ENCODE peak calls at places on chromosome 2, in eight cellular contexts. P is left ventricle myocardium inferior, O is nucleus accumbens, D is occipital lobe, M is GM03348, U is uterus, K is lower leg skin, W is GM04504. B is an unnamed sample.
A peak's percentile ranks its signal among the peaks of the same experiment; 100 is the strongest.

GRCh38 chr2:167294031-167294774 is 405.9 kb downstream of the XIRP2 start:
- DNase-seq in P (no peak), O (no peak), D (peak; percentile 61), M (peak; percentile 21), U (no peak), K (peak; percentile 83), W (no peak), B (peak; percentile 30)

GRCh38 chr2:224612581-224612980 is 27.4 kb upstream of the CUL3 start:
- DNase-seq in P (no peak), O (no peak), D (no peak), M (no peak), U (no peak), K (no peak), W (no peak), B (no peak)

GRCh38 chr2:70726947-70727725 is 40.9 kb downstream of the ADD2 start:
- DNase-seq in P (no peak), O (no peak), D (no peak), M (peak; percentile 63), U (no peak), K (no peak), W (peak; percentile 13), B (no peak)

GRCh38 chr2:1546023-1546591 is 132.8 kb downstream of the TPO start:
- DNase-seq in P (no peak), O (no peak), D (peak; percentile 27), M (peak; percentile 86), U (peak; percentile 48), K (no peak), W (peak; percentile 28), B (peak; percentile 66)

GRCh38 chr2:109112-109809 is 63.0 kb upstream of the FAM110C start:
- DNase-seq in P (no peak), O (no peak), D (no peak), M (no peak), U (no peak), K (no peak), W (no peak), B (no peak)

GRCh38 chr2:68878071-68878711 is 7.0 kb upstream of the BMP10 start:
- DNase-seq in P (no peak), O (no peak), D (no peak), M (no peak), U (no peak), K (no peak), W (no peak), B (no peak)

GRCh38 chr2:16553222-16553621 is 112.4 kb downstream of the CYRIA start:
- DNase-seq in P (no peak), O (no peak), D (no peak), M (peak; percentile 4), U (no peak), K (no peak), W (no peak), B (peak; percentile 79)

GRCh38 chr2:143907801-143908200 is 612.1 kb downstream of the ZEB2 start:
- DNase-seq in P (no peak), O (no peak), D (no peak), M (no peak), U (no peak), K (no peak), W (peak; percentile 38), B (no peak)

GRCh38 chr2:238694136-238694755 is 153.6 kb upstream of the TWIST2 start:
- DNase-seq in P (no peak), O (no peak), D (no peak), M (peak; percentile 3), U (no peak), K (no peak), W (no peak), B (no peak)

GRCh38 chr2:227324671-227325055 is 388 bp upstream of the MFF start:
- DNase-seq in P (no peak), O (no peak), D (peak; percentile 21), M (peak; percentile 59), U (no peak), K (no peak), W (no peak), B (no peak)

GRCh38 chr2:46269545-46270273 is 27.5 kb upstream of the EPAS1 start:
- DNase-seq in P (peak; percentile 42), O (no peak), D (no peak), M (no peak), U (no peak), K (peak; percentile 66), W (no peak), B (no peak)

GRCh38 chr2:194867328-194867727 is 789.7 kb upstream of the SLC39A10 start:
- DNase-seq in P (no peak), O (no peak), D (no peak), M (peak; percentile 16), U (no peak), K (no peak), W (no peak), B (no peak)

GRCh38 chr2:144830543-144830942 is 310.6 kb upstream of the ZEB2 start:
- DNase-seq in P (no peak), O (no peak), D (no peak), M (no peak), U (no peak), K (no peak), W (no peak), B (no peak)

GRCh38 chr2:69309336-69310048 is 77.5 kb downstream of the GFPT1 start:
- DNase-seq in P (peak; percentile 31), O (no peak), D (no peak), M (peak; percentile 71), U (peak; percentile 72), K (peak; percentile 84), W (no peak), B (peak; percentile 2)

GRCh38 chr2:3517948-3518495 is 1.3 kb downstream of the ADI1 start:
- DNase-seq in P (no peak), O (no peak), D (no peak), M (no peak), U (no peak), K (no peak), W (no peak), B (no peak)

GRCh38 chr2:95057535-95058453 is 32.3 kb downstream of the MAL start:
- DNase-seq in P (no peak), O (no peak), D (peak; percentile 78), M (no peak), U (no peak), K (peak; percentile 60), W (no peak), B (peak; percentile 93)

GRCh38 chr2:121897335-121897970 is 142.0 kb downstream of the TSN start:
- DNase-seq in P (no peak), O (no peak), D (no peak), M (peak; percentile 61), U (no peak), K (peak; percentile 62), W (no peak), B (no peak)

GRCh38 chr2:27798948-27799645 is 27.6 kb downstream of the MRPL33 start:
- DNase-seq in P (peak; percentile 28), O (no peak), D (peak; percentile 45), M (peak; percentile 93), U (peak; percentile 70), K (no peak), W (peak; percentile 99), B (no peak)

GRCh38 chr2:187397870-187398269 is 50.2 kb downstream of the CALCRL start:
- DNase-seq in P (no peak), O (no peak), D (no peak), M (no peak), U (no peak), K (no peak), W (no peak), B (no peak)

GRCh38 chr2:181972431-181973190 is 13.0 kb upstream of the PPP1R1C start:
- DNase-seq in P (no peak), O (no peak), D (no peak), M (no peak), U (no peak), K (no peak), W (no peak), B (no peak)

GRCh38 chr2:36882532-36882931 is 83.8 kb downstream of the STRN start:
- DNase-seq in P (no peak), O (no peak), D (no peak), M (no peak), U (no peak), K (no peak), W (no peak), B (no peak)

GRCh38 chr2:191385416-191386160 is 140.4 kb downstream of the MYO1B start:
- DNase-seq in P (no peak), O (no peak), D (no peak), M (no peak), U (no peak), K (no peak), W (no peak), B (no peak)

GRCh38 chr2:161030260-161031063 is 129.8 kb upstream of the TANK start:
- DNase-seq in P (no peak), O (no peak), D (no peak), M (peak; percentile 89), U (no peak), K (no peak), W (peak; percentile 97), B (no peak)

GRCh38 chr2:239324456-239324855 is 76.4 kb downstream of the HDAC4 start:
- DNase-seq in P (no peak), O (no peak), D (no peak), M (no peak), U (no peak), K (peak; percentile 76), W (no peak), B (no peak)

B was measured in midbrain.